ENCODE peak calls at places on chromosome 1, in four cellular contexts. X, Z, L and I are unnamed samples.

GRCh38 chr1:9905010-9905409 is 5.1 kb downstream of the CTNNBIP1 start:
- DNase-seq in Z (no peak), X (peak; percentile 29), L (no peak), I (peak; percentile 62)

GRCh38 chr1:19811206-19811851 is 3.8 kb downstream of the RNF186 start:
- DNase-seq in Z (peak; percentile 44), X (peak; percentile 57), L (peak; percentile 31), I (peak; percentile 47)

GRCh38 chr1:33758698-33759097 is 105.2 kb upstream of the HMGB4 start:
- DNase-seq in X (no peak), Z (no peak), L (peak; percentile 65), I (no peak)

GRCh38 chr1:85894651-85895050 is 186.4 kb upstream of the ZNHIT6 start:
- DNase-seq in L (peak; percentile 49), X (peak; percentile 30), Z (no peak), I (peak; percentile 45)

GRCh38 chr1:199742547-199742946 is 285.0 kb upstream of the NR5A2 start:
- DNase-seq in L (no peak), Z (no peak), X (peak; percentile 95), I (peak; percentile 80)

GRCh38 chr1:109389638-109390341 is 7.9 kb downstream of the SORT1 start:
- DNase-seq in L (no peak), X (no peak), Z (no peak), I (no peak)

GRCh38 chr1:201937624-201938212 is 8.6 kb downstream of the LMOD1 start:
- DNase-seq in L (no peak), X (peak; percentile 89), Z (no peak), I (peak; percentile 59)

GRCh38 chr1:19923137-19923952 is at the start of gene PLA2G2E:
- DNase-seq in L (no peak), Z (no peak), X (no peak), I (no peak)